ENCODE peak calls at places on chromosomes 11 and 22, in nine cellular contexts. D, Q, H, U, Y, C, R, P and A are unnamed samples.
A peak's percentile ranks its signal among the peaks of the same experiment; 100 is the strongest.

GRCh38 chr11:123407996-123408597 is 22.0 kb upstream of the GRAMD1B start:
- DNase-seq in P (no peak), D (no peak), C (no peak), H (no peak), Q (no peak), R (no peak), U (no peak), Y (no peak), A (no peak)

GRCh38 chr11:75031771-75032549 is 43.2 kb downstream of the NEU3 start:
- DNase-seq in Q (peak; percentile 84), H (peak; percentile 68), U (peak; percentile 80), R (peak; percentile 70), C (peak; percentile 80), P (peak; percentile 87), D (no peak), Y (no peak), A (peak; percentile 38)

GRCh38 chr11:13972033-13972910 is 9.7 kb downstream of the SPON1 start:
- DNase-seq in Q (no peak), C (no peak), H (no peak), R (no peak), Y (no peak), D (no peak), P (no peak), U (no peak), A (no peak)

GRCh38 chr11:43547900-43548381 is 132.6 kb upstream of the HSD17B12 start:
- DNase-seq in C (peak; percentile 58), U (peak; percentile 75), P (peak; percentile 69), R (no peak), Y (no peak), Q (peak; percentile 55), D (no peak), H (no peak), A (no peak)

GRCh38 chr22:38751422-38752346 is 4.1 kb downstream of the SUN2 start:
- DNase-seq in U (no peak), P (peak; percentile 84), Y (no peak), C (no peak), D (no peak), Q (peak; percentile 41), H (no peak), R (peak; percentile 78), A (peak; percentile 23)

GRCh38 chr11:34234086-34234740 is 123.6 kb downstream of the ABTB2 start:
- DNase-seq in C (no peak), H (peak; percentile 71), R (peak; percentile 57), U (peak; percentile 63), Q (peak; percentile 51), P (no peak), Y (no peak), D (no peak), A (no peak)

GRCh38 chr11:4713241-4713640 is 8.7 kb downstream of the MMP26 start:
- DNase-seq in Q (no peak), Y (no peak), C (no peak), P (no peak), H (no peak), R (no peak), D (no peak), U (peak; percentile 79), A (no peak)

GRCh38 chr22:44202261-44202789 is 21.6 kb downstream of the PARVG start:
- DNase-seq in Y (no peak), U (no peak), P (no peak), Q (no peak), H (no peak), C (no peak), D (peak; percentile 60), R (no peak), A (no peak)

GRCh38 chr11:102196816-102197215 is 86.6 kb downstream of the YAP1 start:
- DNase-seq in U (no peak), Y (no peak), C (no peak), H (no peak), P (no peak), R (no peak), D (no peak), Q (no peak), A (no peak)

GRCh38 chr11:86888164-86888977 is 66.8 kb downstream of the FZD4 start:
- DNase-seq in C (no peak), R (no peak), Y (no peak), Q (no peak), U (peak; percentile 17), H (no peak), P (no peak), D (peak; percentile 62), A (no peak)

GRCh38 chr11:132563050-132563449 is 969.3 kb downstream of the OPCML start:
- DNase-seq in H (no peak), R (no peak), Y (no peak), U (no peak), Q (no peak), P (no peak), C (no peak), D (no peak), A (no peak)

GRCh38 chr11:128294685-128295079 is 292.7 kb downstream of the ETS1 start:
- DNase-seq in H (no peak), C (no peak), Y (no peak), P (no peak), D (no peak), U (no peak), R (no peak), Q (no peak), A (no peak)

GRCh38 chr11:80330302-80330701 is 889.5 kb upstream of the TENM4 start:
- DNase-seq in Q (no peak), R (no peak), P (no peak), Y (no peak), C (no peak), U (no peak), D (no peak), H (no peak), A (no peak)

GRCh38 chr11:133191931-133192330 is 340.4 kb downstream of the OPCML start:
- DNase-seq in H (no peak), U (no peak), P (no peak), C (no peak), Q (no peak), D (no peak), R (no peak), Y (no peak), A (no peak)

GRCh38 chr11:126162286-126163030 is 49.0 kb downstream of the RPUSD4 start:
- DNase-seq in H (no peak), Q (no peak), R (no peak), P (no peak), D (no peak), Y (peak; percentile 63), C (no peak), U (peak; percentile 65), A (no peak)

GRCh38 chr11:57322881-57323467 is 1.8 kb downstream of the TNKS1BP1 start:
- DNase-seq in Y (no peak), D (no peak), U (no peak), P (no peak), H (no peak), C (no peak), Q (no peak), R (no peak), A (no peak)

GRCh38 chr11:119249671-119250010 is 43.5 kb downstream of the CBL start:
- DNase-seq in R (no peak), C (no peak), Q (no peak), H (no peak), Y (no peak), P (no peak), D (no peak), U (peak; percentile 29), A (no peak)